ENCODE peak calls at places on chromosomes 5 and 9, in eight cellular contexts. C is IMR-90, J is cardiac fibroblast, E is retinal pigment epithelial cell, T is mucosa of descending colon, P is nephron progenitor cell, F is GM06990, R is spleen. Y is an unnamed sample.

GRCh38 chr9:69877852-69878507 is 57.4 kb downstream of the CFAP95 start:
- DNase-seq in E (no peak), P (no peak), R (no peak), J (peak), C (peak), F (no peak), T (no peak), Y (peak)

GRCh38 chr5:175012267-175012666 is 287.9 kb downstream of the MSX2 start:
- DNase-seq in F (no peak), T (no peak), E (no peak), J (no peak), C (no peak), R (no peak), P (no peak), Y (no peak)

GRCh38 chr5:141373673-141374317 is at the start of gene PCDHGA6:
- DNase-seq in P (no peak), F (no peak), R (no peak), C (peak), T (no peak), J (peak), E (no peak), Y (peak)

GRCh38 chr5:58499951-58500350 is 8.7 kb downstream of the GAPT start:
- DNase-seq in J (no peak), R (no peak), P (no peak), C (no peak), T (no peak), E (no peak), F (no peak), Y (no peak)

GRCh38 chr5:56384186-56384585 is 151.1 kb upstream of the ANKRD55 start:
- DNase-seq in E (no peak), T (no peak), J (peak), R (no peak), P (no peak), C (no peak), F (no peak), Y (no peak)

GRCh38 chr5:168768172-168768571 is 189.0 kb upstream of the PANK3 start:
- DNase-seq in J (no peak), C (no peak), E (no peak), R (no peak), F (no peak), P (no peak), T (no peak), Y (no peak)

GRCh38 chr5:1322955-1323802 is 21.7 kb downstream of the CLPTM1L start:
- DNase-seq in R (peak), J (no peak), E (no peak), T (peak), P (no peak), F (peak), C (no peak), Y (no peak)

GRCh38 chr5:93307557-93307956 is 273.5 kb downstream of the NR2F1-AS1 start:
- DNase-seq in P (no peak), J (peak), F (no peak), E (no peak), T (no peak), R (no peak), C (peak), Y (peak)

GRCh38 chr9:92385953-92386352 is 18.4 kb downstream of the OGN start:
- DNase-seq in F (no peak), C (peak), P (no peak), E (no peak), J (no peak), T (no peak), R (no peak), Y (peak)

GRCh38 chr9:136085815-136086212 is 9.3 kb downstream of the NACC2 start:
- DNase-seq in P (no peak), J (no peak), E (no peak), C (no peak), F (peak), T (no peak), R (peak), Y (no peak)

GRCh38 chr5:9596833-9597232 is 33.3 kb downstream of the TAS2R1 start:
- DNase-seq in C (no peak), T (no peak), J (no peak), P (no peak), E (no peak), F (no peak), R (no peak), Y (no peak)

GRCh38 chr5:58854396-58854795 is 271.5 kb downstream of the RAB3C start:
- DNase-seq in C (no peak), P (no peak), F (no peak), T (no peak), J (no peak), E (no peak), R (no peak), Y (no peak)

GRCh38 chr5:91266184-91266705 is 116.9 kb downstream of the ARRDC3 start:
- DNase-seq in E (peak), T (no peak), C (peak), P (no peak), F (peak), J (peak), R (no peak), Y (peak)

GRCh38 chr9:120541921-120542320 is 38.0 kb downstream of the CDK5RAP2 start:
- DNase-seq in R (no peak), T (no peak), J (no peak), E (no peak), P (no peak), F (no peak), C (no peak), Y (no peak)

GRCh38 chr5:107864793-107865192 is 194.1 kb upstream of the EFNA5 start:
- DNase-seq in F (no peak), C (peak), T (no peak), J (no peak), R (no peak), E (no peak), P (no peak), Y (no peak)

GRCh38 chr5:122523776-122524175 is 211.7 kb downstream of the SNCAIP start:
- DNase-seq in R (no peak), C (no peak), E (no peak), T (no peak), F (no peak), J (no peak), P (no peak), Y (no peak)

GRCh38 chr5:154401931-154402330 is 43.9 kb upstream of the SAP30L start:
- DNase-seq in T (no peak), C (no peak), J (no peak), P (no peak), R (peak), F (no peak), E (no peak), Y (no peak)

GRCh38 chr5:180600554-180601041 is 9.3 kb upstream of the SCGB3A1 start:
- DNase-seq in E (no peak), J (no peak), P (no peak), T (no peak), C (no peak), F (no peak), R (peak), Y (no peak)

GRCh38 chr5:180598316-180598701 is 7.0 kb upstream of the SCGB3A1 start:
- DNase-seq in T (no peak), F (no peak), P (no peak), C (no peak), E (no peak), J (no peak), R (no peak), Y (no peak)

GRCh38 chr5:180599981-180600553 is 8.8 kb upstream of the SCGB3A1 start:
- DNase-seq in P (no peak), E (no peak), T (no peak), R (no peak), C (no peak), F (no peak), J (no peak), Y (no peak)

GRCh38 chr5:180599590-180599914 is 8.3 kb upstream of the SCGB3A1 start:
- DNase-seq in E (no peak), T (no peak), C (no peak), P (no peak), J (no peak), R (no peak), F (no peak), Y (no peak)

GRCh38 chr5:180598797-180599589 is 7.7 kb upstream of the SCGB3A1 start:
- DNase-seq in F (no peak), R (no peak), J (no peak), T (no peak), P (no peak), C (no peak), E (no peak), Y (no peak)
- TF ChIP-seq CTCF in F (no peak), R (no peak), J (no peak), T (no peak), P (no peak), C (no peak), E (no peak), Y (no peak)

DNA sequence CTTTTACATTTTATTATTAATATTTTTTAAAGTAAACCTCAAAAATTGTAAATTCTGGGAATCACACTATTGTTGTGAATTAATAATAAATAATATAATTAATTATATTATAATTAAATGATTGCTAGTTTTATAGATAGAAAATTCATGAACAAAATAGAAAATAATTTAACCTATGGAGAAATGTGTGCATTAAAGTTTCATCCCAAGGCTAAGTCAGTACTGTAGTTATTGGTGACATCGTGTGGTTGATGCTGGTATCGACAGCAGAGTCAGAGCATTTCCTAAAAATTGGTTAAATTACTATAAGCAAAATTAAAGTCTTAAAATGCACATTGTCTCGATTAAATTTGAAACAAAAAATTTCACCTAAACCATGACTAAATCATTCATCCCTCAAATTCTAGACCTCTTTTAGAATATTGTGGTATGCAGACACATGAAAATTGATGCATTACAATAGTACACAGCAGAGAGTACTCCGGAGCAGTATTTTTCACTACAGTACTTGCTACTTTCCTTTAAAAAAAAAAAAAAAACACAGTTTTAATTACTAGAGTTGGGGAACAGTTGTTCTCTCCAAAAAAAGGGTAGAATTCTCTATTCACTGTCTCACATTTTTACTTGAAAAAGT is 73.9 kb downstream of the RORB start:
- DNase-seq in F (no peak), R (no peak), C (peak), E (no peak), J (peak), P (peak), T (no peak), Y (peak)
- TF ChIP-seq CTCF in F (peak), R (no peak), C (peak), E (peak), J (peak), P (peak), T (peak), Y (peak)

DNA sequence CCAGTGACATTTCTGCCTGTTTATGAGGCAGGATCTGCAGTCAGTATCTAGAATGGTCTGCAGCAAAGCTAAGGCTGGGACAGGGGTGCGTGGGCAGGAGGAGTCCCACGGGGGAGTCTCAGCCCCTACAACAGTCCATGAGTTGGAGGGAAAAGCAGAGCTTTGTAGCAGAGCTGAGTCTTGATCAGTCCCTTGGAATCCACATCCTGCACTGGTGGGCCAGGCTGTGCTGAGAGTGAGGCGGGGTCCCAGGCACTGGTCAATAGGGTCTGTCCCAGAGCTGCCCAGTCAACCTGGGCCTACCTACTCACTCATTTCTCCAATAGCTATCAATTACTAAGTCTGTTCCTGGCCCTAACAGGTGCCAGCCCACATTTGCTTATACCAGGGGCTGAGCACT is 5.9 kb downstream of the ACSL6 start:
- DNase-seq in P (no peak), J (no peak), F (no peak), C (no peak), T (no peak), R (peak), E (no peak), Y (no peak)
- TF ChIP-seq CTCF in P (no peak), J (no peak), F (no peak), C (no peak), T (no peak), R (no peak), E (no peak), Y (no peak)

GRCh38 chr9:80664327-80665210 is 1024.8 kb downstream of the TLE1 start:
- DNase-seq in C (peak), P (no peak), F (no peak), J (no peak), T (no peak), R (no peak), E (no peak), Y (peak)
- TF ChIP-seq CTCF in C (no peak), P (no peak), F (no peak), J (peak), T (no peak), R (no peak), E (peak), Y (peak)

DNA sequence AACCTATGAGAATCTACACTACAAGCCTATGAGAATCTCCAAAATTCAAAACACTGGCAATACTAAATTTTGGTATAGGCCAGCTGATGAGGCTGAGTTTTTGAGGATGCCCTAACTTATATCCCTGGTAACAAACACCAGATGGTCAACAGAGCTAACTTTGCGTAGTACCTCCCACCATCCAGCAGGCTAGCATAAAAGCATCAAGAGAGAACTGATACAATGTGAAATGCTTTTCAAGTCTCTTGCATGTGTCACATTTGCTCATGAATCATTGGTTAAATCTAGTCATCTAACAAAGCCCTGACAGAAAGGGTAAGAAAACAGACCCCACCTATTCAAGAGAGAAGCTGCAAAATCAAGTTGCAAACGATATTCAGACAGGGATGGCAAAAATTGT is 1609.7 kb upstream of the CDH9 start:
- DNase-seq in F (no peak), T (no peak), C (no peak), P (no peak), E (no peak), R (no peak), J (no peak), Y (peak)
- TF ChIP-seq CTCF in F (no peak), T (no peak), C (no peak), P (peak), E (peak), R (no peak), J (no peak), Y (no peak)

GRCh38 chr5:53590759-53591158 is 30.3 kb downstream of the NDUFS4 start:
- DNase-seq in P (no peak), T (no peak), E (no peak), F (no peak), J (no peak), R (no peak), C (no peak), Y (no peak)

GRCh38 chr5:53597894-53598293 is 37.5 kb downstream of the NDUFS4 start:
- DNase-seq in R (no peak), T (no peak), C (no peak), J (no peak), F (no peak), E (no peak), P (no peak), Y (no peak)

GRCh38 chr5:53594419-53594818 is 34.0 kb downstream of the NDUFS4 start:
- DNase-seq in J (no peak), C (no peak), E (no peak), F (no peak), R (no peak), P (no peak), T (no peak), Y (no peak)
- TF ChIP-seq CTCF in J (no peak), C (no peak), E (no peak), F (no peak), R (no peak), P (no peak), T (no peak), Y (no peak)

GRCh38 chr5:179828756-179829421 is 8.2 kb downstream of the SQSTM1 start:
- DNase-seq in F (no peak), R (no peak), P (no peak), E (no peak), J (no peak), C (no peak), T (no peak), Y (no peak)
- TF ChIP-seq CTCF in F (no peak), R (no peak), P (no peak), E (no peak), J (no peak), C (no peak), T (no peak), Y (no peak)

DNA sequence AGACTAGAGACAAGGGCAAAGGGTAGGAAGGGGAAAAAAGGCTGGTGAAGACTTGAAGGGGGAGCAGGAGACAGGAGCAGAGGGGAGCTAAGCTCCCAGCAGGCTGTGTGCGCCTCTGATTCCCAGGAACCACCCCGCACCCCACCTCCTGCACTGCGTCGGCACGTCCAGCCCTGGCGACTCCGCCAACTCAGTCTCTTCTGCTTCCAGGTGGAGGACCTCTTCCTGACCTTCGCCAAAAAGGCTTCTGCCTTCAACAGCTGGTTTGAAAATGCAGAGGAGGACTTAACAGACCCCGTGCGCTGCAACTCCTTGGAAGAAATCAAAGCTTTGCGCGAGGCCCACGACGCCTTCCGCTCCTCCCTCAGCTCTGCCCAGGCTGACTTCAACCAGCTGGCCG is 30.5 kb downstream of the DYNC2I2 start:
- DNase-seq in R (peak), J (no peak), E (no peak), P (no peak), T (no peak), C (no peak), F (no peak), Y (no peak)
- TF ChIP-seq CTCF in R (no peak), J (no peak), E (no peak), P (no peak), T (no peak), C (no peak), F (no peak), Y (no peak)

GRCh38 chr5:68475476-68475875 is 259.9 kb downstream of the PIK3R1 start:
- DNase-seq in C (no peak), F (no peak), E (no peak), P (no peak), R (no peak), J (no peak), T (no peak), Y (no peak)
- TF ChIP-seq CTCF in C (no peak), F (no peak), E (no peak), P (no peak), R (no peak), J (no peak), T (no peak), Y (no peak)

Y was measured in MCF 10A.